ENCODE peak calls at places on chromosomes 6 and 20, in four cellular contexts. Q, J, C and Y are unnamed samples.

GRCh38 chr6:141321486-141322347 is 811.0 kb upstream of the GJE1 start:
- DNase-seq in J (no peak), C (no peak), Q (no peak), Y (no peak)

GRCh38 chr6:77620290-77620882 is 32.5 kb upstream of the MEI4 start:
- DNase-seq in C (no peak), Q (no peak), J (peak; percentile 8), Y (peak; percentile 10)

GRCh38 chr6:32367641-32368040 is 4.1 kb downstream of the TSBP1 start:
- DNase-seq in J (no peak), C (no peak), Q (no peak), Y (no peak)

GRCh38 chr20:44071526-44072111 is 115.4 kb downstream of the JPH2 start:
- DNase-seq in Q (no peak), C (no peak), J (no peak), Y (no peak)

GRCh38 chr20:45128066-45128465 is 3.8 kb upstream of the WFDC12 start:
- DNase-seq in Q (no peak), C (no peak), J (no peak), Y (no peak)

GRCh38 chr6:53358440-53359087 is 9.8 kb upstream of the ELOVL5 start:
- DNase-seq in C (no peak), J (no peak), Q (no peak), Y (no peak)

GRCh38 chr6:15539722-15540270 is 123.0 kb downstream of the DTNBP1 start:
- DNase-seq in J (no peak), C (no peak), Q (no peak), Y (no peak)

GRCh38 chr20:24634855-24635254 is 165.4 kb downstream of the SYNDIG1 start:
- DNase-seq in J (peak; percentile 42), Q (peak; percentile 68), C (no peak), Y (peak; percentile 14)

GRCh38 chr6:35895560-35895959 is 25.3 kb downstream of the SRPK1 start:
- DNase-seq in C (no peak), Q (no peak), J (no peak), Y (no peak)

GRCh38 chr6:130675072-130675471 is 152.1 kb upstream of the SMLR1 start:
- DNase-seq in Q (peak; percentile 4), J (no peak), C (no peak), Y (no peak)

GRCh38 chr6:132961610-132962009 is 147.2 kb downstream of the RPS12 start:
- DNase-seq in Q (peak; percentile 13), J (peak; percentile 10), C (no peak), Y (no peak)

GRCh38 chr6:116764961-116765841 is at the start of gene FAM162B:
- DNase-seq in C (no peak), J (peak; percentile 2), Q (no peak), Y (no peak)

GRCh38 chr6:84204011-84204410 is 23.4 kb downstream of the CEP162 start:
- DNase-seq in C (no peak), J (no peak), Q (no peak), Y (no peak)

GRCh38 chr20:9422335-9422734 is 92.1 kb upstream of the LAMP5 start:
- DNase-seq in Q (no peak), C (no peak), J (no peak), Y (no peak)

GRCh38 chr6:15305909-15306308 is 60.0 kb downstream of the JARID2 start:
- DNase-seq in J (no peak), Q (no peak), C (no peak), Y (no peak)

GRCh38 chr6:37653933-37654565 is 43.6 kb downstream of the MDGA1 start:
- DNase-seq in Q (peak; percentile 79), J (peak; percentile 36), C (peak; percentile 19), Y (peak; percentile 42)

GRCh38 chr6:56483929-56484328 is 158.8 kb downstream of the DST start:
- DNase-seq in J (no peak), Q (no peak), C (no peak), Y (no peak)

GRCh38 chr6:35486005-35486925 is 10.6 kb downstream of the TEAD3 start:
- DNase-seq in C (no peak), Q (no peak), J (no peak), Y (no peak)

GRCh38 chr6:82185948-82186347 is 61.6 kb downstream of the IBTK start:
- DNase-seq in Q (no peak), J (no peak), C (no peak), Y (no peak)

GRCh38 chr6:145315982-145316600 is 419.2 kb downstream of the EPM2A start:
- DNase-seq in Q (no peak), J (no peak), C (no peak), Y (no peak)

GRCh38 chr6:52089758-52090348 is 2.4 kb upstream of the PKHD1 start:
- DNase-seq in J (no peak), Q (no peak), C (no peak), Y (no peak)

GRCh38 chr6:44495036-44495901 is 107.8 kb downstream of the CDC5L start:
- DNase-seq in J (no peak), C (no peak), Q (no peak), Y (no peak)

GRCh38 chr20:24109008-24109407 is 120.4 kb upstream of the GGTLC1 start:
- DNase-seq in J (no peak), C (no peak), Q (peak; percentile 2), Y (no peak)

GRCh38 chr6:149452062-149452939 is 32.5 kb downstream of the ZC3H12D start:
- DNase-seq in J (peak; percentile 29), Q (no peak), C (no peak), Y (no peak)

GRCh38 chr20:22526512-22527012 is 57.8 kb downstream of the FOXA2 start:
- DNase-seq in Q (no peak), C (no peak), J (no peak), Y (no peak)

GRCh38 chr20:22531756-22532155 is 52.6 kb downstream of the FOXA2 start:
- DNase-seq in Q (no peak), J (no peak), C (no peak), Y (no peak)

GRCh38 chr20:22531056-22531615 is 53.2 kb downstream of the FOXA2 start:
- DNase-seq in C (no peak), Q (no peak), J (no peak), Y (no peak)

GRCh38 chr20:22532598-22532997 is 51.8 kb downstream of the FOXA2 start:
- DNase-seq in C (no peak), J (no peak), Q (no peak), Y (no peak)

DNA sequence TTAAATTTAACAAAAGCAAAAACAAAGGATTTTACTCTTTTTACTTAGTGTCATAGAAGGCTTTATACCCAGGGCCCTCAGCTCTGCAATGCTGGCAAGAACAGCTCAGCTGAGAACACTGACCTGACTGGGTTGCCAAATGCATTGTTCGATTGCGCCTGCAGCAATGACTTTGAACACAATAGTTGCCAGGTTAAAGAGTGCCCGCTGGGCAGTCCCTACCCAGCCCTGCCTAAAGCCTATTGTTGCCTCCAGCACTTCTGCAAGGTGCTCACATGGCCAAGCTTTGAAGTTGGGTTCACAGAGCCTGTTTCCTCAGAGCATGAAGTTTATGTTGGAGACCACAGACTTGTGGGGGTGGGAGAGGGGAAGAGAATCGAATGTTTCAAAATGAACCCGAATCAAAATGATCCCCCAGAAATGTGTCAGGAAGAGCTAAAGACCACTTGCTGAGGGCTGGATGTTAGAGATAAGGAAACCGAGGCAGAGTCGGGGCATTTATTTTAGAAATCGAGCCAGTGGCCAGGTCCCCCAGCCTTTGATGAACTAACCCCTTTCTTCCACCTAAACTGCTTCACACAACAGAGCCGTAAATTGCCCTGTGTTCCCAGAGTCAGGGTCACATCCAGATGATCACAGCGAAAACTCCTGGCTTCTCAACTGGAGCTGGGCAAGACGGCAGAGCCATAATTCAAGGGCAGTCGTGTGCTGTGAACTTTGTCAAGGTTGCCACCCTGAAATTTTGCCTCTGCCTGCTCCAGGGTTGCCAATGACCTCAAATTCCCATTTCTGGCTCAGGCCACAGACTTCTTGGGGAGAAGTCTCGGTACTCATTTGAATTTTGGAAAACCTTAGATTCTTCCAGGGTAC is 55.0 kb downstream of the FOXA2 start:
- DNase-seq in J (no peak), Q (no peak), C (no peak), Y (no peak)
- TF ChIP-seq BHLHE40 in J (no peak), Q (no peak), C (no peak), Y (no peak)

GRCh38 chr6:125097186-125097585 is 56.4 kb upstream of the TPD52L1 start:
- DNase-seq in Q (no peak), J (no peak), C (no peak), Y (no peak)

GRCh38 chr6:125101128-125101527 is 52.4 kb upstream of the TPD52L1 start:
- DNase-seq in C (no peak), J (no peak), Q (no peak), Y (no peak)

GRCh38 chr6:125098253-125098652 is 55.3 kb upstream of the TPD52L1 start:
- DNase-seq in C (no peak), J (no peak), Q (no peak), Y (no peak)

GRCh38 chr6:125100018-125100652 is 53.4 kb upstream of the TPD52L1 start:
- DNase-seq in J (no peak), Q (no peak), C (no peak), Y (no peak)

GRCh38 chr6:125099211-125100017 is 54.2 kb upstream of the TPD52L1 start:
- DNase-seq in C (no peak), J (no peak), Q (peak; percentile 89), Y (peak; percentile 72)
- TF ChIP-seq SP1 in C (no peak), J (no peak), Q (peak; percentile 40), Y (no peak)

GRCh38 chr20:18273738-18274137 is 14.6 kb upstream of the ZNF133 start:
- DNase-seq in Q (no peak), C (no peak), J (no peak), Y (no peak)

GRCh38 chr20:18271160-18271559 is 17.2 kb upstream of the ZNF133 start:
- DNase-seq in Q (no peak), C (no peak), J (no peak), Y (no peak)

GRCh38 chr20:18276821-18277220 is 11.5 kb upstream of the ZNF133 start:
- DNase-seq in C (no peak), Q (peak; percentile 77), J (peak; percentile 75), Y (peak; percentile 78)

GRCh38 chr20:18267815-18268214 is 20.5 kb upstream of the ZNF133 start:
- DNase-seq in J (no peak), Q (no peak), C (no peak), Y (no peak)

GRCh38 chr20:18272451-18272850 is 15.9 kb upstream of the ZNF133 start:
- DNase-seq in J (peak; percentile 73), C (no peak), Q (peak; percentile 55), Y (no peak)
- TF ChIP-seq TARDBP in J (no peak), C (no peak), Q (no peak), Y (no peak)

GRCh38 chr6:42260424-42260888 is 42.8 kb upstream of the MRPS10 start:
- DNase-seq in J (peak; percentile 44), Q (peak; percentile 61), C (no peak), Y (peak; percentile 52)
- TF ChIP-seq BHLHE40 in J (no peak), Q (peak; percentile 27), C (no peak), Y (no peak)

GRCh38 chr20:22604815-22605214 is 20.4 kb upstream of the FOXA2 start:
- DNase-seq in J (no peak), C (no peak), Q (no peak), Y (no peak)

GRCh38 chr20:22597303-22597702 is 12.9 kb upstream of the FOXA2 start:
- DNase-seq in Q (no peak), C (no peak), J (no peak), Y (no peak)

GRCh38 chr20:22601361-22602141 is 17.2 kb upstream of the FOXA2 start:
- DNase-seq in Q (no peak), C (no peak), J (peak; percentile 20), Y (no peak)
- TF ChIP-seq SP1 in Q (no peak), C (no peak), J (no peak), Y (no peak)

GRCh38 chr20:57386762-57387161 is 4.4 kb upstream of the RBM38 start:
- DNase-seq in Q (no peak), C (no peak), J (no peak), Y (no peak)
- TF ChIP-seq TARDBP in Q (no peak), C (no peak), J (no peak), Y (no peak)